ENCODE peak calls at places on chromosomes 5 and 9, in six cellular contexts. J is NB4; R is stimulated activated CD4-positive, alpha-beta T cell treated with anti-CD3 and anti-CD28 coated beads, Interleukin-12 subunit alpha, Interleukin-12 subunit beta, amount 100 ng/mL, for 4 hours; B is NCI-H2107; C is dermis blood vessel endothelial cell; Z is heart right ventricle. O is an unnamed sample.

GRCh38 chr9:137313956-137314560 is 12.0 kb upstream of the NRARP start:
- DNase-seq in R (no peak), J (no peak), Z (no peak), C (no peak), B (no peak), O (no peak)

GRCh38 chr5:107670927-107671741 is at the start of gene EFNA5:
- DNase-seq in R (no peak), C (peak; percentile 63), B (no peak), Z (peak; percentile 38), J (peak; percentile 16), O (peak; percentile 56)

GRCh38 chr9:70480405-70480980 is 66.0 kb upstream of the KLF9 start:
- DNase-seq in Z (peak; percentile 85), J (no peak), C (peak; percentile 69), B (peak; percentile 50), R (no peak), O (peak; percentile 30)

GRCh38 chr9:16654727-16655126 is 215.7 kb downstream of the BNC2 start:
- DNase-seq in R (no peak), J (no peak), Z (no peak), B (no peak), C (no peak), O (no peak)

GRCh38 chr9:91491624-91492023 is 68.0 kb upstream of the NFIL3 start:
- DNase-seq in J (no peak), C (no peak), R (no peak), Z (no peak), B (no peak), O (no peak)

GRCh38 chr5:130514984-130515690 is 610.9 kb downstream of the CHSY3 start:
- DNase-seq in Z (no peak), J (no peak), R (no peak), B (no peak), C (no peak), O (no peak)

GRCh38 chr9:23120630-23121029 is 674.0 kb downstream of the DMRTA1 start:
- DNase-seq in J (no peak), R (no peak), C (no peak), Z (no peak), B (no peak), O (no peak)

GRCh38 chr9:136947955-136948510 is 3.0 kb downstream of the C8G start:
- DNase-seq in C (peak; percentile 63), Z (peak; percentile 79), R (no peak), J (peak; percentile 67), B (no peak), O (no peak)

GRCh38 chr5:17743580-17744435 is 109.5 kb downstream of the TAF11L14 start:
- DNase-seq in Z (no peak), C (no peak), J (no peak), R (no peak), B (no peak), O (no peak)

GRCh38 chr5:100270323-100270771 is 264.8 kb upstream of the FAM174A start:
- DNase-seq in J (no peak), B (no peak), Z (no peak), C (peak; percentile 3), R (no peak), O (no peak)

GRCh38 chr9:71349218-71349617 is 227.8 kb upstream of the TRPM3 start:
- DNase-seq in J (no peak), R (no peak), B (no peak), Z (no peak), C (no peak), O (no peak)

GRCh38 chr9:95265960-95266359 is 51.5 kb downstream of the FANCC start:
- DNase-seq in J (no peak), C (no peak), B (no peak), R (no peak), Z (no peak), O (no peak)

GRCh38 chr5:139671096-139671841 is 23.1 kb downstream of the CXXC5 start:
- DNase-seq in R (no peak), C (peak; percentile 52), J (peak; percentile 82), B (no peak), Z (no peak), O (no peak)

GRCh38 chr5:180649297-180650039 is at the start of gene FLT4:
- DNase-seq in J (no peak), B (no peak), R (no peak), C (peak; percentile 31), Z (no peak), O (no peak)

GRCh38 chr9:69325409-69326212 is 596 bp downstream of the ENTREP1 start:
- DNase-seq in R (no peak), J (no peak), C (peak; percentile 43), B (no peak), Z (peak; percentile 38), O (no peak)

GRCh38 chr9:120940573-120940972 is 14.0 kb upstream of the TRAF1 start:
- DNase-seq in R (no peak), C (no peak), J (no peak), B (no peak), Z (no peak), O (no peak)

GRCh38 chr9:93154293-93154903 is 20.3 kb upstream of the NINJ1 start:
- DNase-seq in C (peak; percentile 61), B (no peak), R (no peak), Z (no peak), J (peak; percentile 61), O (peak; percentile 29)

GRCh38 chr9:118575341-118576070 is 793.7 kb downstream of the BRINP1 start:
- DNase-seq in C (no peak), Z (no peak), R (no peak), J (no peak), B (no peak), O (no peak)